ENCODE peak calls at places on chromosome 12, in four cellular contexts. N is GM12878, D is SK-N-SH, I is HepG2. H is an unnamed sample.
A peak's percentile ranks its signal among the peaks of the same experiment; 100 is the strongest.

GRCh38 chr12:123808167-123808566 is 46.1 kb downstream of the DNAH10 start:
- DNase-seq in D (peak; percentile 44), I (peak; percentile 16), N (no peak), H (peak; percentile 60)

GRCh38 chr12:120495189-120495722 is 657 bp upstream of the DYNLL1 start:
- DNase-seq in I (no peak), D (peak; percentile 23), N (no peak), H (peak; percentile 18)

GRCh38 chr12:58064681-58065080 is 123.3 kb downstream of the ATP23 start:
- DNase-seq in I (no peak), D (no peak), N (no peak), H (no peak)

GRCh38 chr12:94769746-94770396 is 119.5 kb upstream of the TMCC3 start:
- DNase-seq in I (no peak), N (peak; percentile 24), D (no peak), H (no peak)

GRCh38 chr12:21860128-21860527 is 81.1 kb downstream of the ABCC9 start:
- DNase-seq in D (no peak), N (no peak), I (no peak), H (no peak)

GRCh38 chr12:44223736-44224135 is 387.9 kb downstream of the TMEM117 start:
- DNase-seq in N (no peak), D (no peak), I (no peak), H (no peak)

GRCh38 chr12:92988622-92989130 is 59.6 kb upstream of the EEA1 start:
- DNase-seq in N (no peak), I (peak; percentile 48), D (no peak), H (no peak)

GRCh38 chr12:13156277-13156676 is 40.2 kb upstream of the EMP1 start:
- DNase-seq in I (no peak), N (no peak), D (no peak), H (no peak)

GRCh38 chr12:122064034-122064777 is 14.3 kb upstream of the MLXIP start:
- DNase-seq in I (peak; percentile 97), N (peak; percentile 50), D (peak; percentile 92), H (peak; percentile 89)

GRCh38 chr12:75341873-75342272 is 7.4 kb downstream of the GLIPR1L1 start:
- DNase-seq in I (no peak), N (no peak), D (no peak), H (peak; percentile 8)

GRCh38 chr12:121637231-121637914 is 11.0 kb downstream of the ORAI1 start:
- DNase-seq in I (no peak), D (no peak), N (no peak), H (no peak)

GRCh38 chr12:120763250-120763649 is 37.6 kb downstream of the ACADS start:
- DNase-seq in I (no peak), N (no peak), D (no peak), H (no peak)

GRCh38 chr12:46553911-46554310 is 181.3 kb upstream of the SLC38A2 start:
- DNase-seq in I (no peak), N (no peak), D (no peak), H (no peak)

GRCh38 chr12:26298785-26299621 is 103.6 kb downstream of the SSPN start:
- DNase-seq in I (no peak), D (peak; percentile 12), N (peak; percentile 91), H (peak; percentile 64)

GRCh38 chr12:80442426-80443222 is 1.4 kb upstream of the PTPRQ start:
- DNase-seq in I (peak; percentile 20), N (no peak), D (no peak), H (no peak)

GRCh38 chr12:57740656-57741412 is 2.3 kb upstream of the AGAP2 start:
- DNase-seq in D (no peak), I (no peak), N (peak; percentile 53), H (no peak)

GRCh38 chr12:132455565-132455964 is 34.4 kb upstream of the FBRSL1 start:
- DNase-seq in I (no peak), D (no peak), N (no peak), H (no peak)

GRCh38 chr12:117540011-117540410 is 178.6 kb upstream of the NOS1 start:
- DNase-seq in N (no peak), D (no peak), I (no peak), H (no peak)

GRCh38 chr12:47943492-47944359 is 19.7 kb upstream of the TMEM106C start:
- DNase-seq in D (peak; percentile 42), N (no peak), I (peak; percentile 19), H (no peak)

GRCh38 chr12:105485321-105485910 is 154.9 kb downstream of the C12orf75 start:
- DNase-seq in N (no peak), D (no peak), I (no peak), H (peak; percentile 22)

GRCh38 chr12:128844031-128844635 is 9.1 kb upstream of the GLT1D1 start:
- DNase-seq in N (no peak), I (peak; percentile 17), D (peak; percentile 64), H (no peak)

GRCh38 chr12:3595721-3596120 is 104.7 kb downstream of the PRMT8 start:
- DNase-seq in N (no peak), D (no peak), I (no peak), H (no peak)

GRCh38 chr12:124702736-124703135 is 135.3 kb upstream of the NCOR2 start:
- DNase-seq in I (no peak), N (no peak), D (no peak), H (no peak)

GRCh38 chr12:95335948-95336347 is 118.3 kb downstream of the VEZT start:
- DNase-seq in D (no peak), I (peak; percentile 21), N (no peak), H (peak; percentile 47)

GRCh38 chr12:66903782-66904396 is 225.0 kb upstream of the GRIP1 start:
- DNase-seq in I (no peak), D (no peak), N (no peak), H (no peak)

GRCh38 chr12:64252708-64253107 is 30.6 kb upstream of the KICS2 start:
- DNase-seq in N (no peak), I (no peak), D (no peak), H (no peak)

GRCh38 chr12:32780111-32780510 is 24.4 kb upstream of the YARS2 start:
- DNase-seq in N (no peak), I (no peak), D (no peak), H (no peak)

GRCh38 chr12:101165319-101165718 is 44.7 kb downstream of the SLC5A8 start:
- DNase-seq in D (no peak), I (no peak), N (no peak), H (no peak)

GRCh38 chr12:4738541-4738940 is 18.3 kb downstream of the GALNT8 start:
- DNase-seq in D (no peak), I (no peak), N (no peak), H (no peak)

GRCh38 chr12:48980953-48981756 is 3.0 kb downstream of the WNT1 start:
- DNase-seq in D (peak; percentile 80), I (no peak), N (no peak), H (peak; percentile 66)

DNA sequence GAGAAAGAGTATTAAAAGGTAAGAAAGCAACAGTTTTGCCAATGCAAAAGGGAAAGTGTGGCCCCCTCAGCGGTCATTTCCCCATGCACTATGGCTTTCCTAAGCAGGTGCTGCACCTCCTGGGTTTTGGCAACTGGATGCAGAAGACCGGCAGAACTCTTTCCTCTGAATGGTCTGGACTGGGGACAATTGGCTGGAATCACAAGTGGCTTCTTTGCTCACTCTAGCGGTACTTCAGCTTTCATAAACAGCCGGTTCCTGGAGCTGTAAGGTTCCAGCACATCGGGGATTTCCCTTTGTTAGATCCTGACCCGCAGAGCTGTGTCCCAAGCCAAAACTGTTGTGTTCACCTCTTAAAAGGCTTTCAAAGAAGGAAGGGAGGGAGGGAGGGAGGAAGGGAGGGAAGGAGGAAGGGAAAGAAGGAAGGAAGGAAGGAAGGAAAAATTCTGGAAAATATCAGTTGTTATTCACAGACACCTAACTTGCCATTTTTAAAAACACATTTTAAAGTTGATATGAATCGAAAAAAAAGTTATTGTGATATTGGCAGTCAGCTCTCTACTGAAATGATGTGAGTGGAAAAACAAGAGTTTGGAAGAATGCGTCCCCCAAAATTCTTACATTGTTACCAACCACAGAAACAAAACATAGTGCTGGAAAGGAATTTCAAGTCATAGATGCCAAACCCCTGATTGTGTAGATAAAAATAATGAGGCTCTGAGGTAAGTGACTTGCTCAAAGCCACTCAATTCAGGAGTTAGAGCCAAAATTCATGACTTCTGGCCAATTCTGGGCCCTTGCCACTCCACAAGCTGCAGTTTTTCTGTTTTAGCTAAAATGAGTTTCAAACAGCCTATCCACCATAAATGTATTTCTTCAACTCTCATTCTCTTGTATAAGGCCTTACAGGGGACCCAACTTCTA is 220.6 kb upstream of the HMGA2 start:
- DNase-seq in N (no peak), I (no peak), D (no peak), H (peak; percentile 48)
- H3K4me3 ChIP-seq in N (no peak overlapping the region), I (no peak overlapping the region), D (peak overlapping the region; percentile 44), H (peak overlapping the region; percentile 39)

DNA sequence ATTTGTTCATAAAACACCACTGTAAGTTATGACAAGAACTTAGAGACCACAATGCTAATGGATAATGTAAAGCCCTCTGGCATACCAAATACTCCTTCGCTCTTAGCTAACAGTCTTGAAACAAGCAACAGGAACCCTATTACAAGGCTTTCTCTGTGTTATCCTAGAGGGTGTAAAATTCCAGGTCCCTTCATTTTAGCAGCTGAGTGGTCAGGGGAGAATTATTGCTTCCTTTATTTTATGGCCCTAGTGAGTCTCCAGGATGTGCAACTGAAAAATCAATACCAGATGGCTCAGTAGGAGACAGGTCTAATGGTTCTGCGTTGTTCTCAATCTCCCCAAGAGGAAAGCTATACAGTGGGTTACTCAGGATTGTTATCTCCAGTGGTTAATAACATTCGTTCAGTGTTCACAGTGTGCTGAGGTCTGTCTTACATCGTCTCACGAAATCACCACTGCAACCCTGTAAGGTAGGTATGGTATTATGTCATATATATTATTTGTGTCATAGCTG is 172.7 kb upstream of the CNOT2 start:
- DNase-seq in D (peak; percentile 51), I (no peak), N (no peak), H (no peak)
- TF ChIP-seq PBX3 in D (no peak), I (no peak), N (no peak), H (no peak)

GRCh38 chr12:53191885-53192530 is 11.3 kb upstream of the CSAD start:
- DNase-seq in N (no peak), D (no peak), I (no peak), H (no peak)

GRCh38 chr12:53193040-53193439 is 12.3 kb upstream of the CSAD start:
- DNase-seq in N (no peak), I (no peak), D (no peak), H (no peak)

GRCh38 chr12:53192531-53193021 is 11.9 kb upstream of the CSAD start:
- DNase-seq in N (no peak), I (no peak), D (no peak), H (no peak)

GRCh38 chr12:53191096-53191884 is 10.6 kb upstream of the CSAD start:
- DNase-seq in N (no peak), D (no peak), I (no peak), H (no peak)

DNA sequence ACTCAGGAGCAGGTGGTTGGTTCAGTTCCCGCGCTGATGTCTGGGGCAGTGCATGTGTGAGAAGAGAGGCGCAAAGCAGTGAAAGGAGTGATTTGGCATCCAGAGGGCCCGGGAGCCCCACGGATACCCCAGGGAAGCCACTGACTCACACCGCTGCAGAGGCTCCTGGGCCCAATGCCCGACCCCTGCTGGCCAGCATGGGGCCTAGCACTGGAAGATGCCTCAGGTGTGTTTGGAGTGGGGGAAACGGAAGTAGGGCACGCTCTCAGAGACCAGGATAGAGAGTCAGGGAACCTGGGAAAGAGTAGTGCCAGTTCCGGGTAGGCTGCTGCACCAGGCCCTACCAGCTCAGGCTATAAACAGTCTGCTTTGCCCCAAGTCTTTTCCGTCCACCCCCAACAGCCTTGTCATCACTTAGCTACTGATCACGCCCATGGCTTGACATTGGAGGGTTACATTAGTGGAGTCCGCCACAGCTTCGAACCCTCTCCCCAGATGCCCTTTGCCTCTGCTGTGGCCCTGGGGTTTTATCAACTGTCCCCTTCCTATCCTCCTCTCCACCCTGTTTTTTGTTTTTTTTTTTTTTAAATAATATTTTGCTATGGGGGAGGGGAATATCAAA is 9.5 kb upstream of the CSAD start:
- DNase-seq in D (peak; percentile 79), N (no peak), I (peak; percentile 49), H (peak; percentile 87)
- TF ChIP-seq CTCF in D (peak; percentile 73), N (peak; percentile 52), I (peak; percentile 86), H (peak; percentile 78)

GRCh38 chr12:78036889-78037288 is 206.2 kb downstream of the NAV3 start:
- DNase-seq in N (no peak), D (no peak), I (no peak), H (no peak)
- H3K4me3 ChIP-seq in N (no peak overlapping the region), D (no peak overlapping the region), I (no peak overlapping the region), H (no peak overlapping the region)